ENCODE peak calls at places on chromosomes 6 and 20, in four cellular contexts. Y is H9, P is LNCaP clone FGC, Q is astrocyte of the spinal cord. B is an unnamed sample.

GRCh38 chr20:7859371-7859802 is 80.9 kb downstream of the HAO1 start:
- DNase-seq in Y (no peak), P (peak), Q (peak), B (peak)

GRCh38 chr20:59835448-59836395 is 97.7 kb downstream of the SYCP2 start:
- DNase-seq in Y (peak), P (peak), Q (peak), B (peak)

GRCh38 chr20:60255866-60256265 is 297.6 kb downstream of the CDH26 start:
- DNase-seq in Y (no peak), P (no peak), Q (peak), B (peak)

GRCh38 chr6:36386495-36387439 is 702 bp downstream of the ETV7 start:
- DNase-seq in Y (peak), P (no peak), Q (peak), B (peak)

GRCh38 chr6:159959976-159960384 is 8.9 kb upstream of the IGF2R start:
- DNase-seq in Y (no peak), P (no peak), Q (no peak), B (peak)

GRCh38 chr20:62244644-62245108 is 6.4 kb downstream of the OSBPL2 start:
- DNase-seq in Y (no peak), P (no peak), Q (no peak), B (no peak)

GRCh38 chr20:34891166-34892062 is 15.0 kb downstream of the ACSS2 start:
- DNase-seq in Y (no peak), P (no peak), Q (peak), B (peak)

GRCh38 chr20:14817121-14817520 is 479.7 kb upstream of the FLRT3 start:
- DNase-seq in Y (no peak), P (no peak), Q (no peak), B (no peak)

GRCh38 chr6:97586344-97586743 is 303.3 kb upstream of the MMS22L start:
- DNase-seq in Y (no peak), P (no peak), Q (peak), B (peak)

GRCh38 chr6:36677059-36677749 is 1.3 kb upstream of the CDKN1A start:
- DNase-seq in Y (no peak), P (no peak), Q (peak), B (peak)

GRCh38 chr20:25984933-25985332 is 288.3 kb upstream of the ZNF337 start:
- DNase-seq in Y (no peak), P (no peak), Q (peak), B (no peak)

GRCh38 chr6:32393660-32394420 is 13.1 kb downstream of the BTNL2 start:
- DNase-seq in Y (no peak), P (no peak), Q (no peak), B (peak)

GRCh38 chr6:25829375-25829774 is 2.5 kb downstream of the SLC17A1 start:
- DNase-seq in Y (no peak), P (no peak), Q (no peak), B (no peak)

GRCh38 chr6:10555625-10556309 is 34.6 kb downstream of the GCNT2 start:
- DNase-seq in Y (peak), P (peak), Q (peak), B (peak)

GRCh38 chr20:43537921-43538854 is 20.6 kb upstream of the SGK2 start:
- DNase-seq in Y (peak), P (no peak), Q (peak), B (peak)

GRCh38 chr20:63525968-63526367 is 5.4 kb downstream of the PPDPF start:
- DNase-seq in Y (no peak), P (no peak), Q (no peak), B (no peak)

GRCh38 chr6:169803291-169803811 is 51.9 kb downstream of the ERMARD start:
- DNase-seq in Y (no peak), P (no peak), Q (no peak), B (no peak)

GRCh38 chr20:40630723-40631631 is 58.1 kb downstream of the MAFB start:
- DNase-seq in Y (no peak), P (no peak), Q (no peak), B (no peak)

GRCh38 chr6:1853761-1854160 is 244.0 kb downstream of the FOXC1 start:
- DNase-seq in Y (no peak), P (no peak), Q (no peak), B (no peak)

GRCh38 chr6:151131346-151131745 is 108.4 kb upstream of the AKAP12 start:
- DNase-seq in Y (no peak), P (no peak), Q (no peak), B (no peak)

GRCh38 chr6:152129606-152130249 is 322.2 kb downstream of the ESR1 start:
- DNase-seq in Y (peak), P (no peak), Q (peak), B (peak)

GRCh38 chr20:370977-371754 is 9.4 kb upstream of the TRIB3 start:
- DNase-seq in Y (no peak), P (no peak), Q (no peak), B (no peak)

GRCh38 chr6:138289739-138290138 is 71.4 kb upstream of the PBOV1 start:
- DNase-seq in Y (peak), P (no peak), Q (no peak), B (no peak)

GRCh38 chr6:111921108-111921507 is 47.9 kb upstream of the FYN start:
- DNase-seq in Y (peak), P (no peak), Q (no peak), B (no peak)

GRCh38 chr6:73637404-73637803 is 16.4 kb downstream of the SLC17A5 start:
- DNase-seq in Y (no peak), P (no peak), Q (no peak), B (no peak)

GRCh38 chr20:32580194-32580593 is 4.9 kb downstream of the NOL4L start:
- DNase-seq in Y (no peak), P (no peak), Q (no peak), B (no peak)

GRCh38 chr20:48164566-48165400 is 379.5 kb upstream of the SULF2 start:
- DNase-seq in Y (no peak), P (no peak), Q (no peak), B (no peak)

GRCh38 chr6:129709451-129709908 is 497 bp downstream of the ARHGAP18 start:
- DNase-seq in Y (no peak), P (no peak), Q (peak), B (peak)

GRCh38 chr20:41179961-41180360 is 42.6 kb downstream of the PLCG1 start:
- DNase-seq in Y (peak), P (no peak), Q (no peak), B (no peak)

GRCh38 chr20:17657898-17658647 is 24.0 kb downstream of the RRBP1 start:
- DNase-seq in Y (no peak), P (no peak), Q (no peak), B (no peak)

GRCh38 chr20:50533061-50533460 is 22.9 kb downstream of the PTPN1 start:
- DNase-seq in Y (no peak), P (no peak), Q (no peak), B (no peak)

GRCh38 chr6:83057705-83058321 is 7.8 kb downstream of the UBE3D start:
- DNase-seq in Y (peak), P (no peak), Q (peak), B (peak)

GRCh38 chr6:14883921-14884320 is 361.9 kb upstream of the JARID2 start:
- DNase-seq in Y (peak), P (no peak), Q (peak), B (peak)

GRCh38 chr6:14880052-14880451 is 365.8 kb upstream of the JARID2 start:
- DNase-seq in Y (no peak), P (no peak), Q (no peak), B (no peak)

GRCh38 chr6:14880717-14881116 is 365.2 kb upstream of the JARID2 start:
- DNase-seq in Y (no peak), P (no peak), Q (no peak), B (peak)

GRCh38 chr6:14881399-14881798 is 364.5 kb upstream of the JARID2 start:
- DNase-seq in Y (no peak), P (no peak), Q (peak), B (peak)

GRCh38 chr6:14882394-14883073 is 363.3 kb upstream of the JARID2 start:
- DNase-seq in Y (no peak), P (no peak), Q (peak), B (peak)
- TF ChIP-seq CTCF in Y (no peak), P (no peak), Q (no peak), B (no peak)

GRCh38 chr6:130980310-130981032 is 82.6 kb downstream of the EPB41L2 start:
- DNase-seq in Y (no peak), P (no peak), Q (no peak), B (no peak)

GRCh38 chr6:130985115-130985514 is 77.9 kb downstream of the EPB41L2 start:
- DNase-seq in Y (no peak), P (no peak), Q (no peak), B (no peak)

GRCh38 chr6:130982060-130982459 is 81.0 kb downstream of the EPB41L2 start:
- DNase-seq in Y (no peak), P (no peak), Q (no peak), B (no peak)

GRCh38 chr6:130981409-130981808 is 81.6 kb downstream of the EPB41L2 start:
- DNase-seq in Y (no peak), P (no peak), Q (peak), B (peak)

DNA sequence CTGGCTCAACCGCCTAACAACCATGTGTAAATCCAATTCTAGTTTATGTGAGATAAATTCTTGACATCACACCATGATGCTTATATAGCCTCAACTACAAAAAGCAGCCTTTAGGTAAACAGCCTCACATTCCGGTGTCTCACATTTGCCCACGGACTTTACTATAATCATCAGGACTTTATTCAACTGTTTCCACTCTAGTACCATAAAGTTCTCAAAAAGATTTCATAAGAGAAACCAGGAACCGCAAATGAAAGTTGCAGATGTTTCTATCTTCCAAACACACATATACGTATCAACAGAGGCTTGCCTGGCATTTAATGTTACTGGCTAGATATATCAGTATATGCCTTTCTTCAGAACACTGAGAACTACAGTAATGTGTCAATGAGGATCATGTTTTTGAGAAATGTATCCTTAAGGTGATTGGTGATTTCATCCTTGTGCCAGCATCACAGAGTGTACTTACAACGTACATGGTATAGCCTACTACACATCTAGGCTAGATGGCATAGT is 80.0 kb downstream of the EPB41L2 start:
- DNase-seq in Y (no peak), P (no peak), Q (no peak), B (no peak)
- TF ChIP-seq CTCF in Y (no peak), P (no peak), Q (no peak), B (no peak)

GRCh38 chr6:125550892-125551291 is 198.5 kb upstream of the HEY2 start:
- DNase-seq in Y (no peak), P (no peak), Q (no peak), B (no peak)

GRCh38 chr6:125547320-125547843 is 202.1 kb upstream of the HEY2 start:
- DNase-seq in Y (no peak), P (no peak), Q (no peak), B (no peak)

GRCh38 chr6:125549202-125549884 is 200.1 kb upstream of the HEY2 start:
- DNase-seq in Y (no peak), P (no peak), Q (no peak), B (no peak)

GRCh38 chr6:125544819-125545218 is 204.6 kb upstream of the HEY2 start:
- DNase-seq in Y (no peak), P (no peak), Q (no peak), B (no peak)

GRCh38 chr6:125546827-125547226 is 202.6 kb upstream of the HEY2 start:
- DNase-seq in Y (no peak), P (peak), Q (peak), B (peak)
- TF ChIP-seq CTCF in Y (peak), P (no peak), Q (no peak), B (no peak)

GRCh38 chr6:121309768-121310473 is 24.4 kb downstream of the TBC1D32 start:
- DNase-seq in Y (no peak), P (no peak), Q (peak), B (peak)

GRCh38 chr6:121302882-121303281 is 31.4 kb downstream of the TBC1D32 start:
- DNase-seq in Y (no peak), P (no peak), Q (no peak), B (no peak)

GRCh38 chr6:121310495-121310894 is 23.8 kb downstream of the TBC1D32 start:
- DNase-seq in Y (no peak), P (peak), Q (no peak), B (no peak)

DNA sequence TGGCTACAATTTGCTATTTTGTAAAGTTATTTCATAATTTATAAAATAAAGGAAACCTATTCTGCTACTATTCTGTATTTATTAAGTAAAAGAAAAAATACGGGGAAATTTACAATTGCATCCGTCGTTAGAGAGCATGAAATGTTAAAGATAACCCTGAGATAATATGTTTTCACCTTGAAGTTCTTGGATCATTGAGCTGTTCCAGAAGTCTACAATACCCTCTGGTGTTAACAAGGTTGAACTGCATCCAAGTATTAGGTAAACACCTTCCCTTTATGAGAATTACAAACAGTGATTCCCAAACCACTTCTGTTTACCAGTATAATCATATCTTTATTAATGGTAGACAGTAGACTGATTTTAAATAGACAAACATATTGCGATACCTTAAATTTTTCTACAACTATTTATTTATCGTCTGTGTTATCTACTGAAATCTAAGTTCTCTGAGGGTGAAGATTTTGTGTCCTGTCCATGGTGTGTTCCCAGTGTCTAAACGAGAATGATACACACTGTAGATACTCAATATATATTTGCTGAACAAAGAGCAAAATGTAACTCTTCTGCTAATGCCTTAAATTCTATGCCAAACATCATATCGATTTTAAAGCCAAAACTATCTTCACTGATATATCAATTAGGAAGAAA is 28.2 kb downstream of the TBC1D32 start:
- DNase-seq in Y (no peak), P (peak), Q (peak), B (peak)
- TF ChIP-seq CTCF in Y (peak), P (peak), Q (peak), B (peak)

DNA sequence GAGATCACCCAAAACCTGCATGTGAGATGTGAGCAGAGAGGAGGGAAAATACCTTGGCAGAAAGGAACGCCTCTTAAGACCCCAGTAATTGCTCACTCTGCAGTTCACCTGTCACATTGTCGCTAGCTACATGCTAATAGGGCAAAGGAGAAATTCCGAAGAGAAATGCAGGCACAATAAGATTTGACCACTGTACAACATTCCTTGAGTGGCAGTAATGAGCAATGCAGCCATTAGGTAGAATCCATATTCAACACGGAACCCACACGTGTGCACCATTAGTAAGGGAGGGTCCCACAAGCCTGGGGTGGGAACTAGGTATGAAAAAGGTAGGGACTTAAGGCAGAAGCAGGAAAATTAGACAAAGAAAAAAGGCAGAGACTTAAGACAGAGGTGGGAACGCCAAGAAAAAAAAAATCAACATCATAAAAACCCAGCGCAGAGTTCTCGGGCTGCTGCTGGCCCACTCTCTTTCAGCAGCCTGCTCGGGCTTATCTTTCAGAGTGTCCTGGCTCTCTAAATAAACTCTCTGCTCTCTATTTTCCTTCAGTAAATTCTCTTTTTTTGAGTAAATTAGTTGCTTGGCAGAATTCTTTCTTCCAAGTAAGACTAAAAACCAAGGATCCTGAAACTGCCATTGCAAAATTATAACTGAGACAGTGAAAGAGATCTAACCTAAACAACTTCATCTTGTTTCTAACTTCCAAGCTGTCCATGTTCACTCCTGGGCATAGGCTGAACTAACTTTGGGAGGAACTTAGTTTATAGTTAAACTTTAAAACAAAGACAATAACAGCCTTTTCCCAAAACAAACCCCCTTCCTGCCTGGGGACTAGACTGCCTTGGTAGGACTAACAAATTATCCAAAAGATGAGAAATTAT is 116.5 kb downstream of the CD24 start:
- DNase-seq in Y (no peak), P (no peak), Q (no peak), B (no peak)
- TF ChIP-seq CTCF in Y (no peak), P (no peak), Q (no peak), B (no peak)

DNA sequence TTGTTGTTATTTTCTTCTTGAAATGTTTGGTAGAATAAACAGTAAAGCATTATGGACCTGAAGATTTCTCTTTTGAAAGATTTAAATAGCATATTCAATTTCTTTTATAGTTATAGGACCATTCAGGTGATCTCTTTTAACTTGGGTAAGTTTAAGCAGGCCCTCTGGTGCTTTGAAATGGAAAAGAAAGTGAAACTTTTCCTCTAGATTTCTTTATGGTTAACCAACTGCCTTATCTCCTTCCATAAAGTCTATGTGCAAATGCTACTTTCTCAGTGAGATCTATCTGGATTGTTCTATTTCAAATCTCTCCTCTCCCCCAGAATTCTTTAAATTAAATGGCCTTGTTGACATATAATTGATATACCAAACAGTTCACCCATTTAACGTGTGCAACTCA is 54.0 kb downstream of the PHACTR2 start:
- DNase-seq in Y (no peak), P (no peak), Q (no peak), B (no peak)
- TF ChIP-seq CTCF in Y (no peak), P (no peak), Q (no peak), B (no peak)

GRCh38 chr6:34350937-34351217 is 41.6 kb downstream of the NUDT3 start:
- DNase-seq in Y (no peak), P (no peak), Q (no peak), B (no peak)

GRCh38 chr6:34350100-34350936 is 42.2 kb downstream of the NUDT3 start:
- DNase-seq in Y (no peak), P (peak), Q (no peak), B (peak)

GRCh38 chr6:34349226-34349625 is 43.2 kb downstream of the NUDT3 start:
- DNase-seq in Y (no peak), P (no peak), Q (no peak), B (no peak)

GRCh38 chr6:34355889-34356288 is 36.6 kb downstream of the NUDT3 start:
- DNase-seq in Y (no peak), P (no peak), Q (no peak), B (no peak)

DNA sequence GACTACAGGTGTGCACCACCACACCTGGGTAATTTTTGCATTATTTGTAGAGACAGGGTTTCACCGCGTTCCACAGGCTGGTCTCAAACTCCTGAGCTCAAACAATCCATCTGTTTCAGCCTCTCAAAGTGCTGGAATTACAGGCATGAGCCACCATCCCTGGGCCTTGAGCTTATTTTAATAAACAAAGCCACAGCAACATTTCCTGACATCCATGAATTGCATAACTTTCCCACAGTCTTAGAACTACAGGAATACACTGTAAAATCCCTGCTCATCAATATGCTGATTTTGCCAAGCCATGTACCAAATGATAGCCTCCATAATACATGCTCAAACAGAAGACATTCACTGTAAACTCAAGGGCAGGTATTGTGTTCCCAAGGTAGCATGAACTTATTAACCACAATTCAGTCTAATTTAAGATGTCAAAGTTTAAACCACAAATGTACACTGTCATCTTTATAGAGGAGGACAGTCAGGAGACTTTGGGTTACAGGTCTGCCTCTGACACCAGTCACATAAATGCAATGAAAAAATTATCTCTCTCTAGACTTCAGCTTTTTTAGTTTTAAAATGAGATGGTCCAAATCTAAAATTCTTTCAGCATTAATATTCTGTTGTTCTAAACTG is 40.0 kb downstream of the NUDT3 start:
- DNase-seq in Y (no peak), P (no peak), Q (no peak), B (peak)
- TF ChIP-seq CTCF in Y (no peak), P (no peak), Q (no peak), B (no peak)